ENCODE peak calls at places on chromosome 21, in four cellular contexts. V is A549, Q is HepG2, I is K562. U is an unnamed sample.

GRCh38 chr21:45589686-45590245 is 47.5 kb upstream of the SLC19A1 start:
- DNase-seq in V (no peak), Q (no peak), I (no peak), U (no peak)

GRCh38 chr21:46411236-46411635 is 47.5 kb upstream of the DIP2A start:
- DNase-seq in V (no peak), Q (no peak), I (no peak), U (no peak)

GRCh38 chr21:37800122-37800455 is 116.2 kb downstream of the KCNJ6 start:
- DNase-seq in V (no peak), Q (no peak), I (no peak), U (peak; percentile 10)

GRCh38 chr21:18334066-18334465 is 69.5 kb downstream of the TMPRSS15 start:
- DNase-seq in V (no peak), Q (no peak), I (no peak), U (no peak)

GRCh38 chr21:35962917-35963316 is 97.4 kb downstream of the SETD4 start:
- DNase-seq in V (no peak), Q (no peak), I (no peak), U (no peak)

GRCh38 chr21:43340491-43341348 is 86.2 kb downstream of the SIK1 start:
- DNase-seq in V (peak; percentile 98), Q (no peak), I (no peak), U (peak; percentile 56)

GRCh38 chr21:33817663-33818433 is 97.8 kb downstream of the ATP5PO start:
- DNase-seq in V (no peak), Q (no peak), I (peak; percentile 48), U (no peak)

GRCh38 chr21:14270631-14271030 is 54.7 kb downstream of the RBM11 start:
- DNase-seq in V (no peak), Q (no peak), I (no peak), U (no peak)

GRCh38 chr21:36656138-36656537 is 42.8 kb upstream of the SIM2 start:
- DNase-seq in V (no peak), Q (no peak), I (no peak), U (no peak)

GRCh38 chr21:26834181-26834945 is 10.8 kb downstream of the ADAMTS1 start:
- DNase-seq in V (no peak), Q (no peak), I (no peak), U (no peak)

GRCh38 chr21:29634410-29634809 is 305.4 kb downstream of the GRIK1 start:
- DNase-seq in V (no peak), Q (no peak), I (no peak), U (no peak)

GRCh38 chr21:18772876-18773275 is 369.3 kb upstream of the TMPRSS15 start:
- DNase-seq in V (no peak), Q (no peak), I (no peak), U (no peak)

GRCh38 chr21:29888437-29888836 is 51.4 kb downstream of the GRIK1 start:
- DNase-seq in V (no peak), Q (no peak), I (no peak), U (no peak)

GRCh38 chr21:40128891-40129290 is 261.7 kb downstream of the PCP4 start:
- DNase-seq in V (no peak), Q (no peak), I (no peak), U (no peak)

GRCh38 chr21:40886931-40887330 is 40.0 kb upstream of the DSCAM start:
- DNase-seq in V (no peak), Q (no peak), I (no peak), U (no peak)

GRCh38 chr21:38958940-38959685 is 153.4 kb downstream of the ETS2 start:
- DNase-seq in V (peak; percentile 45), Q (peak; percentile 62), I (peak; percentile 33), U (no peak)

GRCh38 chr21:22758478-22758877 is 1760.3 kb downstream of the NCAM2 start:
- DNase-seq in V (no peak), Q (no peak), I (no peak), U (peak; percentile 28)

GRCh38 chr21:24852610-24853195 is 754.6 kb downstream of the MRPL39 start:
- DNase-seq in V (no peak), Q (no peak), I (no peak), U (no peak)

GRCh38 chr21:34126691-34127090 is 53.3 kb downstream of the MRPS6 start:
- DNase-seq in V (no peak), Q (no peak), I (no peak), U (no peak)

GRCh38 chr21:20997308-20997632 is 939 bp upstream of the NCAM2 start:
- DNase-seq in V (no peak), Q (no peak), I (no peak), U (no peak)

GRCh38 chr21:33993286-33994231 is 78.0 kb upstream of the ATP5PO start:
- DNase-seq in V (no peak), Q (no peak), I (no peak), U (peak; percentile 45)

GRCh38 chr21:29812947-29813346 is 126.8 kb downstream of the GRIK1 start:
- DNase-seq in V (no peak), Q (no peak), I (no peak), U (no peak)

GRCh38 chr21:35635261-35635660 is 425.1 kb downstream of the SETD4 start:
- DNase-seq in V (peak; percentile 2), Q (no peak), I (no peak), U (no peak)

GRCh38 chr21:35782667-35783066 is 277.7 kb downstream of the SETD4 start:
- DNase-seq in V (no peak), Q (no peak), I (no peak), U (no peak)

DNA sequence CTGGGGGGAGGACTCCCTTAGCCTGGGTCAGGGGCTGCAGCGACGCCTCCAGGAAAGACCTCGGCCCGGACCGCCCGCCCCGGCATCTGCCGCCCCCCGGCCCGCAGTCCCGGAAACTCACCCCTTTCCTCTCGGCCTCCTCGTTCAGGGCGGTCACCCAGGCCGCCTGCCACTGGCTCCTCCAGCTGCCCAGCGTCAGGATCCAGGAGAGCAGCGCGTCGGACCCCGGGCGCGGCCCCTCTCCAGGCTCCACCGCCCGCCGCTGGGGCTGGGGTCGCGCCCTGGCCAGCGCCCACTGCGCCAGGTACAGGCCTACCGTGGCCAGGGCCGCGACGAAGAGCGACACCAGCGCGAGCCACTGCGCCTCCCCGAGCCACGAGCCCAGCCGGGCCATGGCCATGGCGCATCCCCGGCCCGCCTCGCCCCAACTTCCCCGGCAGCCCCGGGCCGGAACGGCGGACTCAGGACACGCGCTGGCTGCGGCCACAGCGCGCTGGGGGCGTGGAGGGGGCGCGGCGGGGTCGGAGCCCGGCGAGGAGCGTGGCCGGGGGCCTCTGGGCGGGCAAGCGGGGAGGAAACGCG is 478 bp downstream of the C2CD2 start:
- DNase-seq in V (no peak), Q (no peak), I (peak; percentile 59), U (no peak)
- H3K4me1 ChIP-seq in V (peaks cover 33% of the 10 kb centered on the region), Q (peaks cover 76% of the 10 kb centered on the region), I (peaks cover 41% of the 10 kb centered on the region), U (peaks cover 36% of the 10 kb centered on the region)

GRCh38 chr21:15592957-15593356 is 136.8 kb upstream of the USP25 start:
- DNase-seq in V (no peak), Q (no peak), I (no peak), U (no peak)

GRCh38 chr21:15586752-15587436 is 142.9 kb upstream of the USP25 start:
- DNase-seq in V (no peak), Q (no peak), I (no peak), U (no peak)

DNA sequence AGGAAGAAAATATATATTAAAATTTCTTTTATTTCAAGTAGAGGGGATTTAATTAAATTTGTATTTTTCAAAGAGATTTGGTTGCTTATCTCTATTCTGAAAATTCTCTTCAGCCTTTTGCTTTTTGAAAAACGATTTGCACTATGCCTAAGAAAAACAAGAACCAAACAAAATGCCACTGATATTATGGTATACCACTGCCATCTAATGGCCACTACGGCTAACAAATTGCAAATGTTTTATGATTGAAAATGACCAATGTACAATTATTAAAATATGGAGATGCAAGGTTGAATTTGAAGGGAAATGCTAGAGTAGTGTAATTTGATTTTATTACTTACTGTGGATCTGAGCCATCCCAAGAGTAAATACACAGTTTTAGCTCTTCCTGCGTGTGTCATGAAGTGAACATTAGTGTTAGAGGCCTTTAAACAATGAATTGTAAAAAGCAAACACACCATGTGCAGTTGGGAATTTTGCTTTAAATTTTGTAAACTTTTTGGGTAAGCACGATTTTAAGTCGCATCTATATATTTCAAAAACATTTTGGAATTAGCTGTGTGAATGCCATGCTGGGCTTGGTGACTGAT is 137.4 kb upstream of the USP25 start:
- DNase-seq in V (peak; percentile 55), Q (peak; percentile 44), I (peak; percentile 17), U (peak; percentile 65)
- TF ChIP-seq JUN in V (no peak), Q (no peak), I (no peak), U (no peak)

GRCh38 chr21:42092805-42093590 is 21.9 kb downstream of the UMODL1 start:
- DNase-seq in V (no peak), Q (no peak), I (no peak), U (no peak)

GRCh38 chr21:42093991-42094417 is 22.9 kb downstream of the UMODL1 start:
- DNase-seq in V (no peak), Q (peak; percentile 11), I (no peak), U (peak; percentile 4)

GRCh38 chr21:42096593-42096992 is 25.5 kb downstream of the UMODL1 start:
- DNase-seq in V (no peak), Q (no peak), I (no peak), U (no peak)

GRCh38 chr21:42095581-42095980 is 24.5 kb downstream of the UMODL1 start:
- DNase-seq in V (no peak), Q (no peak), I (no peak), U (no peak)

DNA sequence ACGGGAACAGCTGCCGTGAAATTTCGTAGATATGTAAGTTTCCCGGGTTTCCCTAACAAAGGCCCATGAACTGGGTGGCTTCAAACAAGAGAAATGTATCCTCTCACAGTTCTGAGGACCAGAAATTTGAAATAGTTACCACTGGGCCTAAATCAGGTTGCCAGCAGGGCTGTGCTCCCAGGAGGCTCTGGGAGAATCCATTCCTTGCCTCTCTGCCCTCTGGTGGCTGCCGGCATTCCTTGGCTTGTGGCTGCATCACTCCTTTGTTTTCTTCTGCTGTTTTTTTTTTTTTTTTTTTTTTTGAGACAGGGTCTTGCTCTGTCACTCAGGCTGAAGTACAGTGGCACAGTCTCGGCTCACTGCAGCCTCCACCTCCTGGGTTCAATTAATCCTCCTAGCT is 23.7 kb downstream of the UMODL1 start:
- DNase-seq in V (no peak), Q (no peak), I (no peak), U (no peak)
- TF ChIP-seq MYC in V (no peak), Q (no peak), I (no peak), U (no peak)

DNA sequence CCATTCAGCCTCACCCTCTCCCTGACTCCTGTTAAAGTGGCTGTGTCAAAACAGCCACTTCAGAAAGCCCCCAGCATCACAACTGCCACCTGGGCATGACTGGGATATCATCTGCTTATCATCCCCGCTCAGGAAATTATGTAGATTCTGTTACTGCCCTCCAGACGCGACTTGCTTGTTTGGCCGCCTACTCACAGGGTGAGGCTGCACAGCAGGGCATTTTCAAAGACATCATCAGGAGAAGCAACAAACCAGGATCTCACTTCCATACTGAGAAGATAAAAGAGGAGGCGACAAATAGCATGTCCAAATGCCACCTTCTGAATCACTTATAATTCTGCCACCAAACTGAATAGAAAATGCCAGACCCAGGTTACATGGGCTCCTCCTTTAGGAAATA is 94.8 kb downstream of the MIS18A start:
- DNase-seq in V (no peak), Q (no peak), I (no peak), U (no peak)
- H3K4me1 ChIP-seq in V (no peaks in the 10 kb centered on the region), Q (no peaks in the 10 kb centered on the region), I (no peaks in the 10 kb centered on the region), U (no peaks in the 10 kb centered on the region)

DNA sequence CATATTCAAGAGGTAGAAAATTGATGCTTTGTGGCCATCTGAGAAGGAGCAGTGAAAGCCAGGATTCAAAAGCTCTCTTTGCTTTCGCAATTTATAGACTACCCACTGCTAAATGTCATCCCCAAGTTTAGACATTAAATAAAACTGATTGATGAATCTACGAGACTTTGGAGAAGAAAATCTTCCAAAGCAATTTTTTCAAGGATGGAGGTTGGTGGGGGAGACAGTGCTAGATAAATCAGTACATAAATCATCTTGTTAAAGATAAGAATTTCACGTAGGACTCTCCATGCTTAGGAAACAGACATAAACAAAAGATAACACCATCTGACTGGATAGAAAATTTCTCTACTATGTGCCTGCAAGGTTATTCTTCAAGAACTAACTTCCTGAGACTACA is 147.6 kb upstream of the TIAM1 start:
- DNase-seq in V (no peak), Q (no peak), I (no peak), U (no peak)
- TF ChIP-seq JUN in V (no peak), Q (no peak), I (no peak), U (no peak)